ENCODE peak calls at places on chromosome 12, in five cellular contexts. Z is H1, K is mesenchymal stem cell, D is neuronal stem cell, L is H9. E is an unnamed sample.

GRCh38 chr12:13606290-13606689 is 375.1 kb downstream of the GRIN2B start:
- DNase-seq in L (peak; percentile 50), D (no peak), K (no peak), Z (no peak), E (no peak)

GRCh38 chr12:83634726-83635267 is 948.1 kb downstream of the TMTC2 start:
- DNase-seq in K (no peak), Z (no peak), L (no peak), D (no peak), E (no peak)

GRCh38 chr12:65511134-65511912 is 232.8 kb downstream of the MSRB3 start:
- DNase-seq in Z (no peak), K (no peak), L (no peak), D (peak; percentile 8), E (no peak)

GRCh38 chr12:54980341-54980740 is 4.2 kb downstream of the TESPA1 start:
- DNase-seq in L (no peak), D (no peak), Z (no peak), K (no peak), E (no peak)

GRCh38 chr12:65536876-65537661 is 258.6 kb downstream of the MSRB3 start:
- DNase-seq in Z (no peak), D (no peak), K (peak; percentile 100), L (no peak), E (peak; percentile 100)

GRCh38 chr12:47184229-47184628 is 104.5 kb upstream of the AMIGO2 start:
- DNase-seq in Z (no peak), K (no peak), L (no peak), D (no peak), E (no peak)

GRCh38 chr12:23621910-23622309 is 327.6 kb downstream of the SOX5 start:
- DNase-seq in K (no peak), Z (no peak), D (no peak), L (no peak), E (no peak)

GRCh38 chr12:46268617-46269428 is at the start of gene SLC38A1:
- DNase-seq in K (peak; percentile 88), Z (peak; percentile 83), D (peak; percentile 77), L (peak; percentile 84), E (peak; percentile 74)

GRCh38 chr12:46402451-46402850 is 29.9 kb upstream of the SLC38A2 start:
- DNase-seq in K (peak; percentile 78), L (no peak), Z (no peak), D (no peak), E (peak; percentile 81)

GRCh38 chr12:76449572-76449971 is 101.4 kb upstream of the BBS10 start:
- DNase-seq in K (peak; percentile 59), L (no peak), D (no peak), Z (no peak), E (peak; percentile 64)

GRCh38 chr12:46722737-46723136 is 103.1 kb downstream of the SLC38A4 start:
- DNase-seq in L (no peak), D (no peak), K (no peak), Z (no peak), E (peak; percentile 63)

DNA sequence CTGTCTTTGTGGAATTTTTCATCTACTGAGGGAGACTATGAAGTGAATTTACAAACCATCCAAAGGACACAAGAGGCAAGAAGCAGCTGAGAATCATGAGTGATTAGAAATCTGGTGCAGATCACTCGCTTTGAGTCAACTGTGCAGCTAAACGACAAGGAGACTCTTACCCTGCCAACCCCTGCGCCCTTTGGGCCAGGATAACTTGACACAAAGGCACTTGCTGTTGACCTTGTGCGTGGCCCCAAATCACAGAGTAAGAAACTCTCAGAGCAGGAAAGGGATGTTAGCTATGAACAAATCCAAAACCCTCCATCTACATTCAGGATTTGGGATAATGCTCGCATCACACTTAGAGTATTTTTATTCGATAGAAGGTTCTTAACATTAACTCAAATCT is 11.5 kb upstream of the PARP11 start:
- DNase-seq in Z (no peak), L (no peak), D (no peak), K (no peak), E (no peak)
- H2BK15ac ChIP-seq in Z (no peak overlapping the region), L (no peak overlapping the region), D (no peak overlapping the region), K (no peak overlapping the region), E (no peak overlapping the region)

GRCh38 chr12:16076553-16076952 is 165.4 kb downstream of the DERA start:
- DNase-seq in K (peak; percentile 12), Z (no peak), D (peak; percentile 24), L (peak; percentile 45), E (peak; percentile 2)
- H4K91ac ChIP-seq in K (no peak overlapping the region), Z (no peak overlapping the region), D (no peak overlapping the region), L (no peak overlapping the region), E (no peak overlapping the region)

GRCh38 chr12:113044516-113044915 is 12.0 kb upstream of the DTX1 start:
- DNase-seq in Z (no peak), K (no peak), L (no peak), D (no peak), E (no peak)

GRCh38 chr12:113040722-113041168 is 15.8 kb upstream of the DTX1 start:
- DNase-seq in D (no peak), L (no peak), Z (no peak), K (peak; percentile 74), E (peak; percentile 43)

GRCh38 chr12:113041560-113041959 is 15.0 kb upstream of the DTX1 start:
- DNase-seq in L (no peak), D (no peak), K (no peak), Z (no peak), E (no peak)

GRCh38 chr12:113043240-113043639 is 13.3 kb upstream of the DTX1 start:
- DNase-seq in Z (no peak), L (no peak), K (no peak), D (no peak), E (no peak)

DNA sequence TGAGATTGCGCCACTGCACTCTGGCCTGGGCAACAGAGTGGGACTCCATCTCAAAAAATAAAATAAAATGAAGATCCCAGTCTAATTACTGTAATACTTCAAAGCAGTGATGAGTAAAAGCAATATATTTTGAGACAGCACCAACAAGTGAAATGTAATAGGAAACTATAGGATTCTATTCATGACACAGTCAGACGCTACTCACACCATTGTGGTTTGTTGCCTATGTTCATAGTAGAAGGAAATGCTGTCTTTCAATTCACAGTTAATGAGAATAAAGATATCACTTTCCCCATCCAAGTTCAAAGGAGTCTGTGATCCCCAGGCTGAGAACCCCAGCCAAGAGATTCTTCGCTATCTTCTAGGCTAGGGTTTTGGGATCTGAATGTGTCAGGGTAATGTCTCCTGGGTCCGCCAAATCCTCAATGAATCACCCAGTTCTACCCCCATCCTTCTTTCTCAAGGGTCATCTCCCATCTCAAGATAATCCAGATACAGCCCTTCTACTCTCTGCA is 16.6 kb upstream of the DTX1 start:
- DNase-seq in Z (no peak), D (no peak), K (no peak), L (no peak), E (no peak)
- H2BK15ac ChIP-seq in Z (no peak overlapping the region), D (no peak overlapping the region), K (no peak overlapping the region), L (no peak overlapping the region), E (no peak overlapping the region)

GRCh38 chr12:120709976-120710804 is at the start of gene UNC119B:
- DNase-seq in D (peak; percentile 64), Z (peak; percentile 82), K (peak; percentile 54), L (peak; percentile 89), E (peak; percentile 33)
- H4K91ac ChIP-seq in D (no peak within 1 kb of the TSS), Z (peak within 1 kb of the TSS; percentile 50), K (peak within 1 kb of the TSS; percentile 83), L (no peak within 1 kb of the TSS), E (peak within 1 kb of the TSS; percentile 70)

DNA sequence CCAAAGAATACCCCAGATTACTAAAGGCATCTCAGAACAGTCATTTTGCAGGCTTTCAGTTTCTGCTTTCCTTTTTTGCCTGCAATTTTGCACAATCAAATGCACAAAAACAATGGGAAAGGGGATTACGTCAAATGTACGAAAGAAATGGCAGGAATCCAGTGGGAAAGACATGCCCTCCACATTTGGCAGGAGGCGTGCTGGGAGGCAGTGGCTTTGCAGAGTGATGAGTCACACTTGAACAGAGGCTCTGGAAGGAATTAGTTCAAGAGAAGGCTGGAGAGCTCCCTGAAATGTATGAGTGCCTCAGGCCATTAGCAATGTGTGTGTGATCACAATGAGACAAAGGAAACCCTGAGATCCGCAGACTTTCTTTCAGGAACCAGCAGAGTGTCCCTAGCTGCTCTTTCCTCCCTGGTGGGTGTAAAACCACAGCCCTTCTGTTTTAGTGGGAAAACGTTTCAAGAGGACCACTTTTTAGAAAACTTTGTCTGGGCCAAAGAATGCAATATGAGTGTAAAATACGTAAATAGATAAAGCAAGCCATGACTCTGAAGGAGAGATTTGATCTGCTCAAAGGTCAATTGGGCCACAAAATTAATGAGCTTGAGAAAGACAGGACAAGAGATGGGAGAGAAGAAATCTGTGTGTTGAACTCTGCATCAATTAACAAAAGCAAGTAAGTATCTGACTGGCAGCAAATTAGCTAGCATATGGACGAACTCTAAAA is 155.5 kb upstream of the PDE3A start:
- DNase-seq in K (peak; percentile 99), Z (peak; percentile 54), D (peak; percentile 96), L (peak; percentile 93), E (peak; percentile 98)
- H2BK15ac ChIP-seq in K (no peak overlapping the region), Z (no peak overlapping the region), D (no peak overlapping the region), L (no peak overlapping the region), E (no peak overlapping the region)